ENCODE peak calls at places on chromosomes 4 and X, in ten cellular contexts. Z, R, P, F, B, L, E, I, O and H are unnamed samples.

GRCh38 chrX:46587753-46588171 is 14.2 kb downstream of the CHST7 start:
- DNase-seq in P (no peak), Z (no peak), I (no peak), E (no peak), L (no peak), O (peak), B (peak), F (no peak), R (peak), H (no peak)

GRCh38 chr4:80268081-80268823 is 1.8 kb downstream of the FGF5 start:
- DNase-seq in B (peak), P (peak), E (no peak), R (peak), Z (peak), L (no peak), F (no peak), O (peak), I (no peak), H (no peak)

GRCh38 chrX:133943507-133943906 is 41.9 kb downstream of the GPC3 start:
- DNase-seq in R (no peak), E (no peak), B (no peak), I (no peak), F (no peak), Z (no peak), O (no peak), L (no peak), P (no peak), H (no peak)

GRCh38 chr4:72430050-72430449 is 139.0 kb downstream of the ADAMTS3 start:
- DNase-seq in I (no peak), O (peak), R (peak), B (no peak), Z (no peak), P (no peak), F (no peak), E (no peak), L (no peak), H (no peak)

GRCh38 chr4:146335763-146336412 is 121.5 kb downstream of the REELD1 start:
- DNase-seq in E (no peak), F (no peak), I (no peak), L (no peak), Z (no peak), O (no peak), R (peak), B (no peak), P (no peak), H (no peak)

GRCh38 chr4:182265881-182266280 is 22.7 kb downstream of the TENM3 start:
- DNase-seq in P (no peak), I (no peak), L (no peak), O (no peak), Z (no peak), B (no peak), R (no peak), E (peak), F (no peak), H (no peak)

GRCh38 chr4:88244821-88245579 is 39.4 kb downstream of the PPM1K start:
- DNase-seq in P (no peak), O (no peak), L (no peak), E (no peak), B (no peak), R (no peak), I (no peak), F (no peak), Z (no peak), H (no peak)

GRCh38 chr4:33063238-33063637 is 2343.1 kb downstream of the PCDH7 start:
- DNase-seq in O (peak), F (no peak), E (no peak), Z (no peak), L (no peak), P (peak), R (peak), I (no peak), B (no peak), H (no peak)

GRCh38 chr4:56123051-56123450 is 174.3 kb downstream of the CEP135 start:
- DNase-seq in O (no peak), I (no peak), R (no peak), F (no peak), L (no peak), E (no peak), Z (no peak), P (no peak), B (peak), H (no peak)

GRCh38 chr4:74127745-74128144 is 28.8 kb upstream of the CXCL2 start:
- DNase-seq in R (no peak), L (no peak), E (no peak), P (no peak), B (no peak), F (no peak), Z (no peak), O (no peak), I (no peak), H (no peak)

GRCh38 chr4:2262145-2262943 is 435 bp upstream of the MXD4 start:
- DNase-seq in E (peak), I (peak), F (peak), O (peak), B (peak), R (peak), L (peak), Z (peak), P (peak), H (peak)

GRCh38 chr4:176964116-176964691 is 171.5 kb upstream of the VEGFC start:
- DNase-seq in Z (no peak), P (no peak), L (no peak), R (no peak), O (no peak), I (no peak), B (peak), F (no peak), E (peak), H (no peak)

GRCh38 chr4:86233681-86234080 is 126.2 kb downstream of the MAPK10 start:
- DNase-seq in P (no peak), O (peak), B (no peak), R (peak), I (no peak), F (no peak), Z (no peak), E (no peak), L (no peak), H (no peak)

GRCh38 chrX:15946783-15947550 is 92.4 kb upstream of the AP1S2 start:
- DNase-seq in L (no peak), B (peak), R (peak), E (peak), Z (no peak), P (peak), I (no peak), O (peak), F (peak), H (no peak)

GRCh38 chr4:54657556-54658313 is at the start of gene KIT:
- DNase-seq in B (no peak), E (no peak), O (peak), I (peak), L (no peak), R (peak), P (peak), Z (peak), F (no peak), H (peak)

GRCh38 chrX:147838465-147839131 is 73.1 kb upstream of the FMR1 start:
- DNase-seq in P (no peak), R (no peak), E (peak), O (no peak), Z (no peak), B (no peak), L (no peak), I (no peak), F (no peak), H (no peak)

GRCh38 chr4:77021614-77022089 is 54.1 kb downstream of the CCNI start:
- DNase-seq in I (no peak), L (no peak), E (no peak), B (no peak), P (no peak), Z (no peak), R (peak), O (peak), F (peak), H (no peak)

GRCh38 chr4:76867377-76867776 is 30.6 kb downstream of the SOWAHB start:
- DNase-seq in L (no peak), R (no peak), E (no peak), I (no peak), Z (no peak), O (no peak), P (no peak), B (no peak), F (no peak), H (no peak)

GRCh38 chr4:155376387-155377268 is at the start of gene MAP9:
- DNase-seq in Z (peak), R (peak), O (peak), E (peak), I (peak), B (peak), L (no peak), F (peak), P (peak), H (peak)

GRCh38 chr4:5883916-5884315 is 9.0 kb downstream of the CRMP1 start:
- DNase-seq in R (no peak), Z (no peak), B (no peak), L (no peak), E (no peak), O (no peak), I (no peak), P (no peak), F (no peak), H (no peak)

GRCh38 chr4:163548481-163549243 is 54.2 kb downstream of the TMA16 start:
- DNase-seq in L (peak), O (peak), P (peak), E (peak), B (peak), F (no peak), I (no peak), Z (peak), R (peak), H (no peak)

GRCh38 chr4:154416183-154416543 is 75.4 kb downstream of the DCHS2 start:
- DNase-seq in I (peak), Z (peak), O (peak), P (peak), R (no peak), B (no peak), E (no peak), L (no peak), F (no peak), H (no peak)

GRCh38 chr4:180449395-180449956 is 1793.7 kb upstream of the TENM3 start:
- DNase-seq in R (peak), F (peak), I (no peak), P (peak), E (peak), O (peak), B (no peak), L (no peak), Z (peak), H (no peak)

GRCh38 chrX:16958356-16958755 is 11.9 kb downstream of the REPS2 start:
- DNase-seq in L (no peak), Z (no peak), B (no peak), O (no peak), P (no peak), E (no peak), I (no peak), R (no peak), F (no peak), H (no peak)

GRCh38 chrX:122783918-122784317 is 400.2 kb upstream of the GRIA3 start:
- DNase-seq in I (no peak), E (no peak), Z (no peak), R (no peak), F (no peak), B (no peak), O (no peak), L (no peak), P (no peak), H (no peak)

GRCh38 chr4:168682898-168683500 is 186.1 kb downstream of the PALLD start:
- DNase-seq in P (no peak), Z (no peak), B (no peak), E (no peak), F (no peak), L (no peak), I (no peak), O (no peak), R (no peak), H (no peak)

GRCh38 chr4:68390205-68390604 is 40.3 kb upstream of the YTHDC1 start:
- DNase-seq in B (no peak), L (no peak), P (no peak), Z (no peak), O (no peak), R (no peak), E (no peak), I (no peak), F (no peak), H (no peak)

GRCh38 chr4:6668391-6668790 is 25.3 kb upstream of the S100P start:
- DNase-seq in O (peak), Z (no peak), R (peak), F (peak), B (peak), E (no peak), I (no peak), P (no peak), L (no peak), H (no peak)

GRCh38 chr4:139129206-139129605 is 47.8 kb downstream of the ELF2 start:
- DNase-seq in P (no peak), E (no peak), F (no peak), I (no peak), Z (no peak), B (peak), O (no peak), L (no peak), R (no peak), H (no peak)

GRCh38 chrX:99857455-99857854 is 552.6 kb downstream of the PCDH19 start:
- DNase-seq in F (no peak), R (no peak), P (no peak), E (peak), I (no peak), O (no peak), Z (no peak), B (no peak), L (no peak), H (no peak)

GRCh38 chr4:5874811-5875465 is 17.9 kb downstream of the CRMP1 start:
- DNase-seq in E (no peak), I (no peak), B (no peak), F (no peak), L (no peak), O (no peak), Z (no peak), P (no peak), R (peak), H (no peak)

GRCh38 chr4:31807036-31807435 is 1086.9 kb downstream of the PCDH7 start:
- DNase-seq in F (no peak), L (no peak), B (no peak), Z (no peak), I (no peak), P (no peak), R (peak), O (peak), E (no peak), H (no peak)

GRCh38 chr4:11079171-11079570 is 349.5 kb downstream of the HS3ST1 start:
- DNase-seq in F (no peak), O (peak), Z (no peak), R (peak), I (no peak), P (no peak), L (no peak), E (no peak), B (peak), H (no peak)